ENCODE peak calls at places on chromosome 17, in eight cellular contexts. O is NCI-H1092 treated with DMSO at 0.1 percent for 48 hours, Q is psoas muscle, B is activated T-helper 1 cell treated with Interleukin-2 at 50 U/mL for 16 hours, Y is GM10248, A is HEK293T, I is tibial artery, H is H7. V is an unnamed sample.

GRCh38 chr17:69761011-69761410 is 314.0 kb upstream of the KCNJ16 start:
- DNase-seq in Y (no peak), B (no peak), A (no peak), Q (no peak), O (no peak), H (no peak), I (no peak), V (no peak)

GRCh38 chr17:42642377-42642776 is 16.7 kb upstream of the TUBG2 start:
- DNase-seq in Q (no peak), A (no peak), B (no peak), Y (no peak), H (peak), O (no peak), I (no peak), V (no peak)

GRCh38 chr17:1197781-1198490 is 18.2 kb upstream of the ABR start:
- DNase-seq in I (peak), Q (peak), H (peak), B (peak), A (no peak), Y (peak), O (no peak), V (no peak)

GRCh38 chr17:27354491-27355081 is 60.7 kb downstream of the WSB1 start:
- DNase-seq in Q (no peak), I (no peak), B (no peak), H (no peak), Y (no peak), A (no peak), O (no peak), V (peak)

GRCh38 chr17:40848583-40849235 is 18.3 kb downstream of the KRT12 start:
- DNase-seq in H (no peak), Q (no peak), O (no peak), B (no peak), I (no peak), Y (no peak), A (no peak), V (no peak)

GRCh38 chr17:3818786-3819185 is 17.8 kb upstream of the ITGAE start:
- DNase-seq in O (no peak), I (no peak), Q (no peak), B (no peak), H (no peak), Y (no peak), A (no peak), V (no peak)

GRCh38 chr17:78241277-78242023 is 10.0 kb downstream of the TMEM235 start:
- DNase-seq in B (no peak), O (no peak), A (peak), H (peak), Y (no peak), I (no peak), Q (no peak), V (peak)

GRCh38 chr17:80364091-80364691 is 50.8 kb upstream of the ENDOV start:
- DNase-seq in H (peak), I (no peak), O (peak), Y (no peak), B (no peak), Q (peak), A (peak), V (peak)

GRCh38 chr17:69538795-69539194 is 124.3 kb downstream of the MAP2K6 start:
- DNase-seq in H (no peak), A (no peak), Q (no peak), Y (no peak), I (no peak), B (no peak), O (no peak), V (no peak)

GRCh38 chr17:79339311-79339710 is 264.7 kb downstream of the ENGASE start:
- DNase-seq in Y (no peak), B (no peak), A (no peak), Q (no peak), H (no peak), O (no peak), I (no peak), V (no peak)

GRCh38 chr17:1491406-1492248 is 859 bp downstream of the MYO1C start:
- DNase-seq in A (peak), I (peak), H (peak), O (no peak), B (no peak), Q (peak), Y (peak), V (peak)

GRCh38 chr17:16374129-16374528 is 6.8 kb upstream of the UBB start:
- DNase-seq in B (no peak), O (no peak), Q (peak), H (no peak), I (no peak), Y (no peak), A (no peak), V (no peak)

GRCh38 chr17:60525624-60526514 is at the start of gene APPBP2:
- DNase-seq in O (peak), H (peak), B (peak), Y (peak), I (peak), A (peak), Q (peak), V (peak)

GRCh38 chr17:36198831-36199465 is 2.4 kb upstream of the CCL3L1 start:
- DNase-seq in O (no peak), H (no peak), Y (no peak), B (no peak), A (no peak), Q (no peak), I (no peak), V (no peak)

GRCh38 chr17:75849724-75850123 is 5.4 kb downstream of the WBP2 start:
- DNase-seq in O (no peak), A (no peak), Q (no peak), H (no peak), I (no peak), B (no peak), Y (no peak), V (no peak)

GRCh38 chr17:39123627-39124026 is 27.8 kb downstream of the PLXDC1 start:
- DNase-seq in Y (no peak), H (no peak), A (no peak), I (no peak), B (no peak), O (no peak), Q (peak), V (no peak)

GRCh38 chr17:76840884-76841775 is 27.1 kb upstream of the MGAT5B start:
- DNase-seq in A (no peak), Q (no peak), Y (no peak), O (no peak), H (peak), I (no peak), B (no peak), V (no peak)

GRCh38 chr17:64315032-64315490 is 52.0 kb upstream of the TEX2 start:
- DNase-seq in Y (no peak), O (no peak), Q (peak), I (peak), H (no peak), A (no peak), B (no peak), V (no peak)

GRCh38 chr17:60524463-60525346 is 1.3 kb downstream of the APPBP2 start:
- DNase-seq in H (no peak), Y (no peak), O (no peak), B (no peak), A (no peak), Q (no peak), I (no peak), V (no peak)

GRCh38 chr17:4304417-4305027 is 40.7 kb upstream of the ANKFY1 start:
- DNase-seq in O (peak), Q (no peak), H (peak), I (no peak), B (peak), A (peak), Y (peak), V (peak)

GRCh38 chr17:77502626-77503292 is 362.0 kb downstream of the SEC14L1 start:
- DNase-seq in H (peak), A (no peak), B (no peak), O (no peak), I (peak), Q (peak), Y (no peak), V (no peak)

GRCh38 chr17:62676231-62676943 is 48.9 kb downstream of the MRC2 start:
- DNase-seq in Q (no peak), O (no peak), I (no peak), H (peak), A (no peak), Y (no peak), B (no peak), V (no peak)

GRCh38 chr17:43966276-43966675 is 12.5 kb upstream of the PYY start:
- DNase-seq in A (no peak), O (no peak), Y (no peak), H (no peak), B (no peak), I (no peak), Q (no peak), V (no peak)

GRCh38 chr17:70050192-70050591 is 24.8 kb upstream of the KCNJ16 start:
- DNase-seq in H (no peak), Y (no peak), O (no peak), A (no peak), B (no peak), I (no peak), Q (no peak), V (no peak)

GRCh38 chr17:63275968-63276349 is 170.1 kb downstream of the CYB561 start:
- DNase-seq in Q (no peak), O (no peak), H (no peak), B (no peak), I (no peak), Y (no peak), A (no peak), V (no peak)

GRCh38 chr17:44557653-44558285 is 485 bp downstream of the FZD2 start:
- DNase-seq in O (peak), Y (no peak), I (peak), H (peak), A (no peak), B (peak), Q (peak), V (no peak)

GRCh38 chr17:61454095-61454931 is 2.1 kb downstream of the TBX4 start:
- DNase-seq in B (no peak), O (no peak), Q (no peak), Y (no peak), A (no peak), I (no peak), H (peak), V (peak)

GRCh38 chr17:44827863-44828262 is 2.2 kb downstream of the GJC1 start:
- DNase-seq in A (no peak), H (no peak), B (no peak), I (no peak), Y (no peak), Q (no peak), O (no peak), V (no peak)

GRCh38 chr17:81341347-81342061 is 46.4 kb upstream of the SLC38A10 start:
- DNase-seq in O (no peak), I (no peak), B (no peak), Q (no peak), A (no peak), Y (no peak), H (peak), V (no peak)

GRCh38 chr17:75346906-75347305 is 57.7 kb upstream of the SLC25A19 start:
- DNase-seq in Y (no peak), O (no peak), Q (no peak), B (no peak), A (no peak), H (peak), I (no peak), V (no peak)

GRCh38 chr17:63435681-63436522 is 10.2 kb downstream of the CYB561 start:
- DNase-seq in Q (no peak), H (peak), B (no peak), O (peak), Y (no peak), I (no peak), A (no peak), V (no peak)

GRCh38 chr17:61635913-61636432 is 45.0 kb upstream of the NACA2 start:
- DNase-seq in O (peak), A (peak), Y (peak), I (no peak), H (no peak), Q (no peak), B (no peak), V (no peak)

V was measured in HuH-7.